ENCODE peak calls at places on chromosomes 2 and 18, in six cellular contexts. One of them, this sample, is unnamed.

GRCh38 chr2:188024811-188025210 is 266.9 kb upstream of the GULP1 start:
- DNase-seq in Panc1: no peak
- DNase-seq in OCI-LY7: no peak
- DNase-seq in upper lobe of left lung: no peak
- DNase-seq in AG04450: peak; percentile 3
- DNase-seq in upper lobe of right lung: no peak
- DNase-seq in this sample: no peak

GRCh38 chr18:69757733-69758132 is 189.9 kb downstream of the CD226 start:
- DNase-seq in Panc1: no peak
- DNase-seq in OCI-LY7: no peak
- DNase-seq in upper lobe of left lung: no peak
- DNase-seq in AG04450: no peak
- DNase-seq in upper lobe of right lung: no peak
- DNase-seq in this sample: peak; percentile 70

GRCh38 chr2:38650717-38651116 is 15.2 kb upstream of the GALM start:
- DNase-seq in Panc1: no peak
- DNase-seq in OCI-LY7: no peak
- DNase-seq in upper lobe of left lung: no peak
- DNase-seq in AG04450: no peak
- DNase-seq in upper lobe of right lung: no peak
- DNase-seq in this sample: no peak

GRCh38 chr2:225670111-225670974 is 270.8 kb downstream of the NYAP2 start:
- DNase-seq in Panc1: no peak
- DNase-seq in OCI-LY7: peak; percentile 9
- DNase-seq in upper lobe of left lung: no peak
- DNase-seq in AG04450: peak; percentile 42
- DNase-seq in upper lobe of right lung: no peak
- DNase-seq in this sample: peak; percentile 59

GRCh38 chr2:137190411-137191190 is 425.3 kb downstream of the THSD7B start:
- DNase-seq in Panc1: no peak
- DNase-seq in OCI-LY7: no peak
- DNase-seq in upper lobe of left lung: no peak
- DNase-seq in AG04450: no peak
- DNase-seq in upper lobe of right lung: no peak
- DNase-seq in this sample: no peak

GRCh38 chr2:75168186-75168585 is 31.1 kb downstream of the TACR1 start:
- DNase-seq in Panc1: no peak
- DNase-seq in OCI-LY7: no peak
- DNase-seq in upper lobe of left lung: no peak
- DNase-seq in AG04450: no peak
- DNase-seq in upper lobe of right lung: no peak
- DNase-seq in this sample: no peak

GRCh38 chr2:189782221-189782671 is 1.9 kb downstream of the ORMDL1 start:
- DNase-seq in Panc1: no peak
- DNase-seq in OCI-LY7: no peak
- DNase-seq in upper lobe of left lung: no peak
- DNase-seq in AG04450: no peak
- DNase-seq in upper lobe of right lung: no peak
- DNase-seq in this sample: peak; percentile 36

GRCh38 chr2:190088917-190089316 is 26.4 kb upstream of the MSTN start:
- DNase-seq in Panc1: peak; percentile 30
- DNase-seq in OCI-LY7: peak; percentile 74
- DNase-seq in upper lobe of left lung: no peak
- DNase-seq in AG04450: peak; percentile 24
- DNase-seq in upper lobe of right lung: no peak
- DNase-seq in this sample: peak; percentile 85

GRCh38 chr18:58953627-58954026 is 89.0 kb downstream of the ZNF532 start:
- DNase-seq in Panc1: no peak
- DNase-seq in OCI-LY7: no peak
- DNase-seq in upper lobe of left lung: no peak
- DNase-seq in AG04450: no peak
- DNase-seq in upper lobe of right lung: no peak
- DNase-seq in this sample: no peak

GRCh38 chr2:170843656-170844055 is 27.0 kb downstream of the GAD1 start:
- DNase-seq in Panc1: peak; percentile 15
- DNase-seq in OCI-LY7: no peak
- DNase-seq in upper lobe of left lung: no peak
- DNase-seq in AG04450: no peak
- DNase-seq in upper lobe of right lung: no peak
- DNase-seq in this sample: peak; percentile 94

GRCh38 chr2:8500124-8501054 is 181.5 kb upstream of the ID2 start:
- DNase-seq in Panc1: no peak
- DNase-seq in OCI-LY7: no peak
- DNase-seq in upper lobe of left lung: peak; percentile 54
- DNase-seq in AG04450: no peak
- DNase-seq in upper lobe of right lung: peak; percentile 60
- DNase-seq in this sample: peak; percentile 80

GRCh38 chr2:24926602-24927252 is 6.7 kb upstream of the ADCY3 start:
- DNase-seq in Panc1: no peak
- DNase-seq in OCI-LY7: no peak
- DNase-seq in upper lobe of left lung: peak; percentile 54
- DNase-seq in AG04450: no peak
- DNase-seq in upper lobe of right lung: peak; percentile 77
- DNase-seq in this sample: no peak

GRCh38 chr2:233867993-233868532 is at the start of gene MSL3B:
- DNase-seq in Panc1: no peak
- DNase-seq in OCI-LY7: no peak
- DNase-seq in upper lobe of left lung: no peak
- DNase-seq in AG04450: no peak
- DNase-seq in upper lobe of right lung: peak; percentile 75
- DNase-seq in this sample: peak; percentile 76

GRCh38 chr2:105278654-105279053 is 37.1 kb downstream of the GPR45 start:
- DNase-seq in Panc1: no peak
- DNase-seq in OCI-LY7: no peak
- DNase-seq in upper lobe of left lung: no peak
- DNase-seq in AG04450: no peak
- DNase-seq in upper lobe of right lung: no peak
- DNase-seq in this sample: no peak

GRCh38 chr2:74481961-74482800 is 617 bp downstream of the CCDC142 start:
- DNase-seq in Panc1: no peak
- DNase-seq in OCI-LY7: peak; percentile 76
- DNase-seq in upper lobe of left lung: peak; percentile 53
- DNase-seq in AG04450: no peak
- DNase-seq in upper lobe of right lung: no peak
- DNase-seq in this sample: peak; percentile 37

GRCh38 chr18:26729439-26729838 is 136.1 kb downstream of the AQP4 start:
- DNase-seq in Panc1: no peak
- DNase-seq in OCI-LY7: no peak
- DNase-seq in upper lobe of left lung: no peak
- DNase-seq in AG04450: no peak
- DNase-seq in upper lobe of right lung: no peak
- DNase-seq in this sample: no peak

GRCh38 chr18:9100796-9101195 is 1.7 kb upstream of the NDUFV2 start:
- DNase-seq in Panc1: no peak
- DNase-seq in OCI-LY7: no peak
- DNase-seq in upper lobe of left lung: no peak
- DNase-seq in AG04450: no peak
- DNase-seq in upper lobe of right lung: no peak
- DNase-seq in this sample: peak; percentile 55

GRCh38 chr2:40511661-40512213 is 59.8 kb upstream of the SLC8A1 start:
- DNase-seq in Panc1: no peak
- DNase-seq in OCI-LY7: no peak
- DNase-seq in upper lobe of left lung: peak; percentile 22
- DNase-seq in AG04450: peak; percentile 49
- DNase-seq in upper lobe of right lung: no peak
- DNase-seq in this sample: peak; percentile 56

GRCh38 chr18:28716321-28716720 is 539.4 kb upstream of the CDH2 start:
- DNase-seq in Panc1: no peak
- DNase-seq in OCI-LY7: no peak
- DNase-seq in upper lobe of left lung: no peak
- DNase-seq in AG04450: no peak
- DNase-seq in upper lobe of right lung: no peak
- DNase-seq in this sample: peak; percentile 24

GRCh38 chr2:16656784-16657391 is 8.7 kb downstream of the CYRIA start:
- DNase-seq in Panc1: no peak
- DNase-seq in OCI-LY7: peak; percentile 79
- DNase-seq in upper lobe of left lung: peak; percentile 49
- DNase-seq in AG04450: no peak
- DNase-seq in upper lobe of right lung: no peak
- DNase-seq in this sample: no peak

GRCh38 chr18:11847811-11848210 is 3.4 kb upstream of the CHMP1B start:
- DNase-seq in Panc1: no peak
- DNase-seq in OCI-LY7: no peak
- DNase-seq in upper lobe of left lung: no peak
- DNase-seq in AG04450: no peak
- DNase-seq in upper lobe of right lung: no peak
- DNase-seq in this sample: no peak

GRCh38 chr2:217047209-217047998 is 187.5 kb upstream of the TNP1 start:
- DNase-seq in Panc1: no peak
- DNase-seq in OCI-LY7: no peak
- DNase-seq in upper lobe of left lung: no peak
- DNase-seq in AG04450: peak; percentile 67
- DNase-seq in upper lobe of right lung: no peak
- DNase-seq in this sample: peak; percentile 36

GRCh38 chr18:58895385-58895784 is 30.7 kb downstream of the ZNF532 start:
- DNase-seq in Panc1: no peak
- DNase-seq in OCI-LY7: no peak
- DNase-seq in upper lobe of left lung: no peak
- DNase-seq in AG04450: no peak
- DNase-seq in upper lobe of right lung: no peak
- DNase-seq in this sample: no peak

GRCh38 chr2:48249631-48250473 is 280.1 kb upstream of the STON1 start:
- DNase-seq in Panc1: no peak
- DNase-seq in OCI-LY7: no peak
- DNase-seq in upper lobe of left lung: peak; percentile 44
- DNase-seq in AG04450: peak; percentile 52
- DNase-seq in upper lobe of right lung: no peak
- DNase-seq in this sample: no peak

GRCh38 chr2:22795467-22795866 is 589.5 kb upstream of the KLHL29 start:
- DNase-seq in Panc1: no peak
- DNase-seq in OCI-LY7: no peak
- DNase-seq in upper lobe of left lung: no peak
- DNase-seq in AG04450: no peak
- DNase-seq in upper lobe of right lung: no peak
- DNase-seq in this sample: no peak

GRCh38 chr2:22801071-22801470 is 583.9 kb upstream of the KLHL29 start:
- DNase-seq in Panc1: no peak
- DNase-seq in OCI-LY7: no peak
- DNase-seq in upper lobe of left lung: no peak
- DNase-seq in AG04450: no peak
- DNase-seq in upper lobe of right lung: no peak
- DNase-seq in this sample: no peak

GRCh38 chr2:22798389-22798788 is 586.6 kb upstream of the KLHL29 start:
- DNase-seq in Panc1: no peak
- DNase-seq in OCI-LY7: no peak
- DNase-seq in upper lobe of left lung: no peak
- DNase-seq in AG04450: no peak
- DNase-seq in upper lobe of right lung: no peak
- DNase-seq in this sample: no peak

DNA sequence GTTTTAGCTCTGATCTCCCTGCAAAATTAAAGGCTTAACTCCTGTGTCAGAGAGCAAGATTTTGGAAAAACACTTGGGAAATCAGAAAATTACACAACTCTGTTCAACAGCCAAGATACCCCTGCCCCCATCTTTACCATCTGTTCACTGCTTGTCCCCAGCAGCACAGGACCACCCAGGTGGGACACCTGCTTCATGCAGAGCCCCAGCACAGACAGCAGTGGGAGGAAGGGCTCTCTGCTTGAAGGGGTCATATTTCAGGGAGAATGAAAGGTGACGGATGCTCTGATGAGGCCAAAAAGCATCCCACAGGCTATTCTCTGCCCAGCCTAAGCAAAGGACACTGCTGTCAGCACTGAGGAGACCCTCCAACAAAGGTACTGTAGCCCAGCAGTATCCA is 584.6 kb upstream of the KLHL29 start:
- DNase-seq in Panc1: no peak
- DNase-seq in OCI-LY7: no peak
- DNase-seq in upper lobe of left lung: no peak
- DNase-seq in AG04450: no peak
- DNase-seq in upper lobe of right lung: no peak
- DNase-seq in this sample: no peak
- H3K9me3 ChIP-seq in Panc1: no peaks in the 10 kb centered on the region
- H3K9me3 ChIP-seq in OCI-LY7: no peaks in the 10 kb centered on the region
- H3K9me3 ChIP-seq in upper lobe of left lung: no peaks in the 10 kb centered on the region
- H3K9me3 ChIP-seq in AG04450: peaks cover 19% of the 10 kb centered on the region
- H3K9me3 ChIP-seq in upper lobe of right lung: no peaks in the 10 kb centered on the region
- H3K9me3 ChIP-seq in this sample: no peaks in the 10 kb centered on the region

GRCh38 chr2:135154962-135155361 is 102.9 kb downstream of the RAB3GAP1 start:
- DNase-seq in Panc1: no peak
- DNase-seq in OCI-LY7: no peak
- DNase-seq in upper lobe of left lung: no peak
- DNase-seq in AG04450: no peak
- DNase-seq in upper lobe of right lung: no peak
- DNase-seq in this sample: no peak

GRCh38 chr2:135151615-135152014 is 99.5 kb downstream of the RAB3GAP1 start:
- DNase-seq in Panc1: no peak
- DNase-seq in OCI-LY7: no peak
- DNase-seq in upper lobe of left lung: no peak
- DNase-seq in AG04450: no peak
- DNase-seq in upper lobe of right lung: no peak
- DNase-seq in this sample: no peak

GRCh38 chr2:135149251-135149650 is 97.2 kb downstream of the RAB3GAP1 start:
- DNase-seq in Panc1: no peak
- DNase-seq in OCI-LY7: no peak
- DNase-seq in upper lobe of left lung: no peak
- DNase-seq in AG04450: no peak
- DNase-seq in upper lobe of right lung: no peak
- DNase-seq in this sample: peak; percentile 20

GRCh38 chr2:135150711-135151110 is 98.6 kb downstream of the RAB3GAP1 start:
- DNase-seq in Panc1: no peak
- DNase-seq in OCI-LY7: no peak
- DNase-seq in upper lobe of left lung: no peak
- DNase-seq in AG04450: no peak
- DNase-seq in upper lobe of right lung: no peak
- DNase-seq in this sample: peak; percentile 50

GRCh38 chr2:135152361-135152760 is 100.3 kb downstream of the RAB3GAP1 start:
- DNase-seq in Panc1: no peak
- DNase-seq in OCI-LY7: no peak
- DNase-seq in upper lobe of left lung: no peak
- DNase-seq in AG04450: no peak
- DNase-seq in upper lobe of right lung: no peak
- DNase-seq in this sample: peak; percentile 25
- H3K9me3 ChIP-seq in Panc1: no peaks in the 10 kb centered on the region
- H3K9me3 ChIP-seq in OCI-LY7: no peaks in the 10 kb centered on the region
- H3K9me3 ChIP-seq in upper lobe of left lung: no peaks in the 10 kb centered on the region
- H3K9me3 ChIP-seq in AG04450: no peaks in the 10 kb centered on the region
- H3K9me3 ChIP-seq in upper lobe of right lung: no peaks in the 10 kb centered on the region
- H3K9me3 ChIP-seq in this sample: no peaks in the 10 kb centered on the region

GRCh38 chr2:172299741-172300140 is 127.6 kb upstream of the ITGA6 start:
- DNase-seq in Panc1: no peak
- DNase-seq in OCI-LY7: no peak
- DNase-seq in upper lobe of left lung: no peak
- DNase-seq in AG04450: peak; percentile 29
- DNase-seq in upper lobe of right lung: no peak
- DNase-seq in this sample: peak; percentile 83
- H3K9me3 ChIP-seq in Panc1: no peaks in the 10 kb centered on the region
- H3K9me3 ChIP-seq in OCI-LY7: no peaks in the 10 kb centered on the region
- H3K9me3 ChIP-seq in upper lobe of left lung: no peaks in the 10 kb centered on the region
- H3K9me3 ChIP-seq in AG04450: no peaks in the 10 kb centered on the region
- H3K9me3 ChIP-seq in upper lobe of right lung: no peaks in the 10 kb centered on the region
- H3K9me3 ChIP-seq in this sample: no peaks in the 10 kb centered on the region

DNA sequence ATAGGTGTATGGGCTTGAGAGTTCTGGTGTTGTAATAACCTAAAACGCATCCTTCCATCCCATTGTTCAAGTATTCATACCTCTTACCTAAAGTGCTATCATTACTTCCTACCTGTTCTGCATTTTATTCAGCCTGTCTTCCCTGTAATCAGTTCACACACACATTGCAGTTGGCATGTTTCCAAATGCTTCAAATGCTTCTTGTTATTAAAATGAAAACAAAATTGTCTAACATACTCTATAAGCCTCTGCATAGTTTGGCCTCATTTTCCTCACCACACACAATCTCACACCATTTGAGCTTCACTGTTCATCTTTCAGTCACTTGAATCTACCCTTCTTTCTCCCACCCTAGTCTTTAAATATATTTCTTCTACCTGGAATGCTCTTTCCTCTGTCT is 1178.2 kb upstream of the NRXN1 start:
- DNase-seq in Panc1: no peak
- DNase-seq in OCI-LY7: no peak
- DNase-seq in upper lobe of left lung: no peak
- DNase-seq in AG04450: no peak
- DNase-seq in upper lobe of right lung: no peak
- DNase-seq in this sample: no peak
- H3K9me3 ChIP-seq in Panc1: no peaks in the 10 kb centered on the region
- H3K9me3 ChIP-seq in OCI-LY7: no peaks in the 10 kb centered on the region
- H3K9me3 ChIP-seq in upper lobe of left lung: no peaks in the 10 kb centered on the region
- H3K9me3 ChIP-seq in AG04450: no peaks in the 10 kb centered on the region
- H3K9me3 ChIP-seq in upper lobe of right lung: no peaks in the 10 kb centered on the region
- H3K9me3 ChIP-seq in this sample: no peaks in the 10 kb centered on the region